ENCODE peak calls at places on chromosomes 3 and 15, in four cellular contexts. R is HCT116, U is transverse colon, C is choroid plexus epithelial cell. V is an unnamed sample.

GRCh38 chr3:134242649-134243637 is 7.7 kb downstream of the RYK start:
- DNase-seq in R (peak; percentile 47), U (no peak), C (peak; percentile 89), V (peak; percentile 88)

GRCh38 chr3:52892625-52893311 is 4.6 kb downstream of the STIMATE start:
- DNase-seq in R (no peak), U (no peak), C (peak; percentile 55), V (peak; percentile 46)

GRCh38 chr15:43105778-43106485 is at the start of gene UBR1:
- DNase-seq in R (peak; percentile 87), U (peak; percentile 92), C (peak; percentile 93), V (peak; percentile 93)

GRCh38 chr3:30357897-30358296 is 248.5 kb upstream of the TGFBR2 start:
- DNase-seq in R (no peak), U (no peak), C (no peak), V (no peak)

GRCh38 chr3:8793242-8793641 is 23.8 kb upstream of the OXTR start:
- DNase-seq in R (no peak), U (no peak), C (peak; percentile 48), V (peak; percentile 53)

GRCh38 chr3:133169669-133170068 is 131.5 kb downstream of the TMEM108 start:
- DNase-seq in R (no peak), U (no peak), C (no peak), V (no peak)

GRCh38 chr3:78937486-78937885 is 830.3 kb downstream of the ROBO1 start:
- DNase-seq in R (no peak), U (no peak), C (no peak), V (no peak)

GRCh38 chr3:24810881-24811280 is 316.2 kb upstream of the THRB start:
- DNase-seq in R (no peak), U (no peak), C (peak; percentile 26), V (no peak)

GRCh38 chr3:99777708-99778107 is 40.0 kb upstream of the CMSS1 start:
- DNase-seq in R (no peak), U (no peak), C (peak; percentile 48), V (no peak)

GRCh38 chr3:186383026-186383993 is 21.3 kb upstream of the DGKG start:
- DNase-seq in R (no peak), U (no peak), C (no peak), V (no peak)

GRCh38 chr3:197212290-197212689 is 86.1 kb downstream of the DLG1 start:
- DNase-seq in R (no peak), U (no peak), C (no peak), V (no peak)

GRCh38 chr3:122563717-122564025 is 429 bp downstream of the PARP9 start:
- DNase-seq in R (no peak), U (no peak), C (no peak), V (peak; percentile 32)

GRCh38 chr3:170038434-170039110 is 777 bp downstream of the GPR160 start:
- DNase-seq in R (no peak), U (peak; percentile 66), C (no peak), V (no peak)

GRCh38 chr15:92168284-92168683 is 225.4 kb upstream of the ST8SIA2 start:
- DNase-seq in R (no peak), U (no peak), C (no peak), V (no peak)

GRCh38 chr3:101851833-101852232 is 2.5 kb downstream of the NFKBIZ start:
- DNase-seq in R (no peak), U (no peak), C (no peak), V (no peak)
- H3K4me3 ChIP-seq in R (no peak overlapping the region), U (peak overlapping the region; percentile 99), C (peak overlapping the region; percentile 87), V (peak overlapping the region; percentile 82)

GRCh38 chr3:138437281-138437680 is 2.9 kb downstream of the ESYT3 start:
- DNase-seq in R (no peak), U (no peak), C (no peak), V (no peak)

GRCh38 chr3:138433892-138434275 is 532 bp upstream of the ESYT3 start:
- DNase-seq in R (no peak), U (no peak), C (no peak), V (no peak)

GRCh38 chr3:138434276-138434874 is at the start of gene ESYT3:
- DNase-seq in R (no peak), U (peak; percentile 78), C (peak; percentile 60), V (peak; percentile 34)

GRCh38 chr3:138435840-138436239 is 1.4 kb downstream of the ESYT3 start:
- DNase-seq in R (no peak), U (no peak), C (no peak), V (no peak)

GRCh38 chr3:138434875-138435772 is 708 bp downstream of the ESYT3 start:
- DNase-seq in R (no peak), U (no peak), C (peak; percentile 16), V (no peak)
- H3K4me3 ChIP-seq in R (no peak overlapping the region), U (peak overlapping the region; percentile 60), C (peak overlapping the region; percentile 53), V (peak overlapping the region; percentile 61)

GRCh38 chr15:59353994-59354951 is 18.4 kb downstream of the MYO1E start:
- DNase-seq in R (no peak), U (no peak), C (no peak), V (no peak)
- H3K4me3 ChIP-seq in R (no peak overlapping the region), U (no peak overlapping the region), C (no peak overlapping the region), V (no peak overlapping the region)

GRCh38 chr15:45638641-45639040 is 3.8 kb downstream of the SQOR start:
- DNase-seq in R (no peak), U (no peak), C (no peak), V (no peak)

GRCh38 chr15:45635191-45635638 is 386 bp downstream of the SQOR start:
- DNase-seq in R (no peak), U (peak; percentile 82), C (peak; percentile 10), V (peak; percentile 28)

GRCh38 chr15:45634442-45635190 is at the start of gene SQOR:
- DNase-seq in R (peak; percentile 73), U (peak; percentile 93), C (peak; percentile 46), V (peak; percentile 67)

GRCh38 chr15:45637552-45638033 is 2.8 kb downstream of the SQOR start:
- DNase-seq in R (no peak), U (peak; percentile 71), C (peak; percentile 96), V (peak; percentile 97)

GRCh38 chr15:45635763-45636292 is 999 bp downstream of the SQOR start:
- DNase-seq in R (no peak), U (no peak), C (no peak), V (no peak)
- H3K4me3 ChIP-seq in R (peak overlapping the region; percentile 74), U (peak overlapping the region; percentile 65), C (peak overlapping the region; percentile 70), V (peak overlapping the region; percentile 85)

DNA sequence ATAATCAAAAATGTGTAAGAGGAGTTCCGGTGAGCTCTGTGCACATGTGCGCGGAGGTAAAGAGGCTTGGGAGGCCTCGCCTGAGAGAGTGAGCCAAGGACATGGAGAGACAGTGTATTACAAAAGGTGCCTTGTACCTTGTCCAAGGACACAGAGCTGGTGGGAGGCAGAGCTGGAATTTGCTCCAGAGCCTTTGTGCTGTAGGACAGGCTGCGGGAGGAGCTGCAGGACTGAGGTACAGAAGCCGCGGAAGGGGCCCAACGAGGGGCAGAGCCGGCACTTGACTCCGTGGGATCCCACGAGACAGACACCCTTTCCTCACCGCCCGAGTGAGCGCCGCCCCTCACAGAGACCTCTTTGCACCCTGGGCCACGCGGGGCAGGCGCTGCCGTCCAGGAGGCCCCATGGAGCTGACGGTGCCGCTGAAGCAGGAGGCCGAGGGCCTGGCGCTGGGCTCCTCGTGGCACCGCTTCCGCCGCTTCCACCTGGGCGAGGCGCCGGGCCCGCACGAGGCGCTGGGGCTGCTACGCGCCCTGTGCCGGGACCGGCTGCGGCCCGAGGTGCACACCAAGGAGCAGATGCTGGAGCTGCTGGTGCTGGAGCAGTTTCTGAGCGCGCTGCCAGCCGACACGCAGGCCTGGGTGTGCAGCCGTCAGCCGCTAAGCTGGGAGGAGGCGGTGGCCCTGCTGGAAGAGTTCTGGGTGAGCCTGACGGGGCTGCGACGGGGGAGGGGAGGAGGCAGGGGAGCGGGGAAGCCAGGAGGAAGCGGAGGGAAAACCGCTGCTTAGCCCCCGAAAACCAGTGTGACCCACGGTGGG is 68.7 kb downstream of the SLTM start:
- DNase-seq in R (no peak), U (no peak), C (peak; percentile 45), V (peak; percentile 25)
- H3K4me3 ChIP-seq in R (no peak overlapping the region), U (no peak overlapping the region), C (peak overlapping the region; percentile 54), V (peak overlapping the region; percentile 48)

GRCh38 chr3:29281265-29282228 is 676 bp downstream of the RBMS3 start:
- DNase-seq in R (no peak), U (no peak), C (peak; percentile 70), V (peak; percentile 63)
- H3K4me3 ChIP-seq in R (peak overlapping the region; percentile 51), U (peak overlapping the region; percentile 28), C (peak overlapping the region; percentile 76), V (peak overlapping the region; percentile 93)

GRCh38 chr3:191235331-191236314 is 36.6 kb downstream of the OSTN start:
- DNase-seq in R (no peak), U (no peak), C (peak; percentile 71), V (peak; percentile 70)
- H3K4me3 ChIP-seq in R (no peak overlapping the region), U (no peak overlapping the region), C (no peak overlapping the region), V (no peak overlapping the region)

V was measured in fibroblast of the aortic adventitia.